ENCODE peak calls at places on chromosome 18, in five cellular contexts. D is iris pigment epithelial cell; G is CD4-positive, alpha-beta T cell; X is osteocyte; P is breast epithelium. W is an unnamed sample.

GRCh38 chr18:61973273-61974115 is 80.7 kb upstream of the RNF152 start:
- DNase-seq in D (no peak), G (no peak), X (no peak), P (no peak), W (no peak)

GRCh38 chr18:24763765-24764548 is 303.5 kb downstream of the HRH4 start:
- DNase-seq in D (no peak), G (no peak), X (no peak), P (no peak), W (no peak)

GRCh38 chr18:26532367-26533340 is 15.7 kb downstream of the KCTD1 start:
- DNase-seq in D (no peak), G (no peak), X (no peak), P (no peak), W (no peak)

GRCh38 chr18:48673456-48674197 is 134.8 kb downstream of the CTIF start:
- DNase-seq in D (no peak), G (no peak), X (no peak), P (no peak), W (peak)

GRCh38 chr18:36360256-36360909 is 62.9 kb downstream of the FHOD3 start:
- DNase-seq in D (no peak), G (no peak), X (no peak), P (no peak), W (no peak)

GRCh38 chr18:23626451-23627279 is 36.0 kb downstream of the ANKRD29 start:
- DNase-seq in D (peak), G (no peak), X (no peak), P (no peak), W (no peak)

GRCh38 chr18:47997338-47997780 is 66.9 kb upstream of the SMAD2 start:
- DNase-seq in D (peak), G (peak), X (no peak), P (no peak), W (no peak)

GRCh38 chr18:63676526-63676925 is 14.8 kb upstream of the SERPINB3 start:
- DNase-seq in D (no peak), G (no peak), X (no peak), P (no peak), W (no peak)

GRCh38 chr18:58402247-58402646 is 226.6 kb downstream of the ALPK2 start:
- DNase-seq in D (peak), G (no peak), X (no peak), P (no peak), W (no peak)

GRCh38 chr18:45402485-45403056 is 212.7 kb upstream of the SLC14A2 start:
- DNase-seq in D (peak), G (no peak), X (no peak), P (no peak), W (no peak)

GRCh38 chr18:57267368-57267767 is 85.0 kb upstream of the ST8SIA3 start:
- DNase-seq in D (no peak), G (no peak), X (no peak), P (no peak), W (no peak)

GRCh38 chr18:9673296-9674251 is 34.5 kb upstream of the RAB31 start:
- DNase-seq in D (peak), G (no peak), X (peak), P (no peak), W (peak)

GRCh38 chr18:58534535-58535301 is 94.2 kb downstream of the ALPK2 start:
- DNase-seq in D (no peak), G (no peak), X (no peak), P (no peak), W (no peak)

GRCh38 chr18:42976869-42977268 is 138.6 kb downstream of the RIT2 start:
- DNase-seq in D (no peak), G (no peak), X (no peak), P (no peak), W (no peak)

GRCh38 chr18:50456285-50456684 is 81.4 kb downstream of the SKA1 start:
- DNase-seq in D (no peak), G (no peak), X (no peak), P (no peak), W (no peak)